ENCODE peak calls at places on chromosomes 6 and 20, in six cellular contexts. D is AG10803; V is fibroblast of lung; C is stimulated activated CD4-positive, alpha-beta T cell treated with anti-CD3 and anti-CD28 coated beads, Interleukin-4, amount 100 ng/mL, for 1 hour; M is esophagus squamous epithelium; Y is left kidney. L is an unnamed sample.

GRCh38 chr20:32517914-32518592 is 67.1 kb downstream of the NOL4L start:
- DNase-seq in M (no peak), Y (no peak), C (no peak), V (no peak), D (no peak), L (no peak)

GRCh38 chr6:35294308-35294945 is 3.2 kb upstream of the DEF6 start:
- DNase-seq in M (no peak), V (peak; percentile 37), C (peak; percentile 47), D (peak; percentile 22), Y (peak; percentile 75), L (peak; percentile 51)

GRCh38 chr6:3518356-3518841 is 61.5 kb upstream of the SLC22A23 start:
- DNase-seq in D (peak; percentile 87), C (no peak), Y (no peak), M (no peak), V (peak; percentile 74), L (no peak)

GRCh38 chr6:149864578-149865535 is 698 bp upstream of the LRP11 start:
- DNase-seq in V (peak; percentile 84), C (peak; percentile 4), Y (peak; percentile 86), D (peak; percentile 71), M (no peak), L (peak; percentile 18)

GRCh38 chr6:52154381-52154780 is 31.8 kb upstream of the IL17A start:
- DNase-seq in C (no peak), Y (no peak), V (no peak), M (no peak), D (no peak), L (no peak)

GRCh38 chr6:157773248-157773773 is 49.7 kb upstream of the SNX9 start:
- DNase-seq in M (no peak), V (peak; percentile 11), C (no peak), D (no peak), Y (no peak), L (no peak)

GRCh38 chr20:51162015-51162414 is 139.1 kb upstream of the KCNG1 start:
- DNase-seq in D (no peak), V (no peak), Y (no peak), C (no peak), M (no peak), L (no peak)

GRCh38 chr6:6283747-6284146 is 36.7 kb downstream of the F13A1 start:
- DNase-seq in M (no peak), V (no peak), D (no peak), Y (peak; percentile 64), C (no peak), L (no peak)

GRCh38 chr6:1094306-1094705 is 217.6 kb upstream of the FOXQ1 start:
- DNase-seq in M (no peak), D (peak; percentile 84), Y (no peak), C (no peak), V (peak; percentile 86), L (no peak)